ENCODE peak calls at places on chromosomes 13 and 19, in six cellular contexts. H, X, B, I, D and V are unnamed samples.

GRCh38 chr19:14058182-14059092 is 3.4 kb downstream of the PALM3 start:
- DNase-seq in H (no peak), X (no peak), B (no peak), I (no peak), D (no peak), V (no peak)

GRCh38 chr13:67619987-67620386 is 389.9 kb upstream of the PCDH9 start:
- DNase-seq in H (no peak), X (peak), B (no peak), I (no peak), D (peak), V (peak)

GRCh38 chr19:31071157-31071855 is 277.9 kb downstream of the TSHZ3 start:
- DNase-seq in H (no peak), X (no peak), B (peak), I (no peak), D (no peak), V (no peak)

GRCh38 chr13:41458939-41459753 is 1.8 kb downstream of the RGCC start:
- DNase-seq in H (no peak), X (peak), B (no peak), I (peak), D (peak), V (peak)

GRCh38 chr13:98014766-98015165 is 61.3 kb downstream of the IPO5 start:
- DNase-seq in H (no peak), X (peak), B (no peak), I (no peak), D (peak), V (peak)

GRCh38 chr19:8449830-8450229 is 5.1 kb downstream of the HNRNPM start:
- DNase-seq in H (no peak), X (peak), B (no peak), I (no peak), D (no peak), V (no peak)

GRCh38 chr19:40266111-40266510 is 19.0 kb downstream of the AKT2 start:
- DNase-seq in H (no peak), X (no peak), B (peak), I (no peak), D (no peak), V (no peak)

GRCh38 chr13:95044452-95045205 is 256.6 kb downstream of the ABCC4 start:
- DNase-seq in H (no peak), X (no peak), B (no peak), I (no peak), D (no peak), V (no peak)

GRCh38 chr19:38989066-38989605 is 13.6 kb upstream of the FBXO17 start:
- DNase-seq in H (no peak), X (no peak), B (peak), I (no peak), D (no peak), V (no peak)

GRCh38 chr13:48403151-48403631 is 9.7 kb downstream of the LPAR6 start:
- DNase-seq in H (no peak), X (peak), B (no peak), I (no peak), D (no peak), V (peak)

GRCh38 chr13:50012396-50013169 is 2.7 kb upstream of the KCNRG start:
- DNase-seq in H (no peak), X (peak), B (no peak), I (no peak), D (no peak), V (peak)

GRCh38 chr19:39438270-39438934 is 2.7 kb upstream of the RPS16 start:
- DNase-seq in H (no peak), X (no peak), B (no peak), I (no peak), D (peak), V (peak)

GRCh38 chr19:38556521-38557174 is 61.1 kb downstream of the MAP4K1 start:
- DNase-seq in H (no peak), X (peak), B (no peak), I (no peak), D (peak), V (no peak)

GRCh38 chr19:7492142-7493055 is 3.6 kb upstream of the PEX11G start:
- DNase-seq in H (no peak), X (peak), B (no peak), I (no peak), D (peak), V (peak)